ENCODE peak calls at places on chromosomes 2 and 18, in eight cellular contexts. K, V, S, J, R, U, C and X are unnamed samples.

GRCh38 chr2:214902273-214902672 is 92.8 kb upstream of the BARD1 start:
- DNase-seq in K (no peak), J (no peak), V (no peak), S (no peak), U (no peak), C (no peak), R (no peak), X (no peak)

GRCh38 chr2:236665572-236666118 is 96.0 kb downstream of the ACKR3 start:
- DNase-seq in S (no peak), R (no peak), K (no peak), U (no peak), C (peak), J (no peak), V (no peak), X (no peak)

GRCh38 chr2:97713296-97714083 is at the start of gene ZAP70:
- DNase-seq in U (peak), S (no peak), K (no peak), J (no peak), V (no peak), R (peak), C (no peak), X (peak)

GRCh38 chr18:2240311-2240705 is 331.0 kb downstream of the METTL4 start:
- DNase-seq in J (no peak), R (no peak), C (no peak), V (peak), S (no peak), U (no peak), K (peak), X (no peak)

GRCh38 chr2:219434468-219434717 is 250 bp upstream of the SPEG start:
- DNase-seq in J (no peak), V (no peak), C (no peak), S (no peak), K (no peak), U (no peak), R (no peak), X (no peak)

GRCh38 chr2:233470839-233471238 is 95.7 kb downstream of the USP40 start:
- DNase-seq in U (no peak), R (no peak), J (no peak), S (no peak), K (no peak), C (no peak), V (no peak), X (no peak)

GRCh38 chr2:178860551-178860950 is 53.3 kb upstream of the TTN start:
- DNase-seq in S (no peak), V (no peak), K (peak), R (no peak), U (no peak), J (no peak), C (no peak), X (no peak)

GRCh38 chr2:195666113-195666712 is 9.2 kb downstream of the SLC39A10 start:
- DNase-seq in S (no peak), C (no peak), J (no peak), U (no peak), V (no peak), R (no peak), K (no peak), X (no peak)

GRCh38 chr18:77147418-77147852 is 14.9 kb upstream of the MBP start:
- DNase-seq in R (no peak), J (no peak), K (peak), C (peak), S (no peak), U (peak), V (no peak), X (no peak)

GRCh38 chr18:3345885-3346284 is 84.0 kb downstream of the MYL12B start:
- DNase-seq in J (peak), C (no peak), R (no peak), S (no peak), U (no peak), K (peak), V (no peak), X (no peak)

GRCh38 chr18:1797265-1797664 is 774.0 kb downstream of the METTL4 start:
- DNase-seq in R (no peak), V (no peak), K (no peak), C (no peak), U (no peak), J (no peak), S (no peak), X (no peak)

GRCh38 chr2:227052879-227053278 is 111.1 kb downstream of the COL4A4 start:
- DNase-seq in R (no peak), S (peak), U (no peak), K (no peak), C (no peak), V (no peak), J (no peak), X (no peak)

GRCh38 chr2:149490296-149490695 is 97.3 kb downstream of the MMADHC start:
- DNase-seq in V (no peak), R (no peak), C (peak), S (no peak), K (no peak), U (no peak), J (no peak), X (no peak)

GRCh38 chr2:168671932-168672331 is 130.5 kb upstream of the NOSTRIN start:
- DNase-seq in U (no peak), R (no peak), S (no peak), J (peak), C (no peak), K (peak), V (no peak), X (no peak)

GRCh38 chr18:75132471-75132870 is 76.5 kb downstream of the PTGR3 start:
- DNase-seq in K (no peak), J (no peak), U (no peak), C (no peak), S (no peak), R (no peak), V (no peak), X (no peak)

GRCh38 chr2:52880872-52881271 is 886.7 kb upstream of the CHAC2 start:
- DNase-seq in K (no peak), J (no peak), R (no peak), S (no peak), U (no peak), C (no peak), V (no peak), X (no peak)

GRCh38 chr2:76050196-76050595 is 339.5 kb upstream of the GCFC2 start:
- DNase-seq in R (no peak), J (no peak), K (no peak), S (no peak), U (no peak), C (no peak), V (no peak), X (no peak)

GRCh38 chr2:141455211-141455826 is 675.5 kb downstream of the LRP1B start:
- DNase-seq in R (no peak), J (no peak), K (no peak), U (no peak), S (no peak), C (no peak), V (no peak), X (no peak)

GRCh38 chr2:204049635-204050034 is 113.1 kb downstream of the ICOS start:
- DNase-seq in J (no peak), K (no peak), V (no peak), S (no peak), U (no peak), R (no peak), C (no peak), X (peak)

GRCh38 chr2:57490746-57491145 is 555.9 kb upstream of the VRK2 start:
- DNase-seq in U (no peak), R (no peak), J (no peak), C (no peak), S (no peak), V (no peak), K (no peak), X (no peak)

GRCh38 chr2:178425255-178425827 is 25.6 kb downstream of the PRKRA start:
- DNase-seq in C (no peak), U (no peak), J (no peak), V (no peak), K (no peak), R (no peak), S (no peak), X (no peak)

GRCh38 chr2:37119182-37119581 is 34.9 kb downstream of the GPATCH11 start:
- DNase-seq in S (no peak), U (no peak), J (no peak), V (no peak), C (peak), K (no peak), R (no peak), X (no peak)

GRCh38 chr2:171522057-171522803 is at the start of gene CYBRD1:
- DNase-seq in K (peak), C (peak), S (no peak), R (no peak), U (peak), V (peak), J (peak), X (peak)

GRCh38 chr2:11993749-11994148 is 247.3 kb downstream of the LPIN1 start:
- DNase-seq in S (no peak), K (no peak), J (no peak), U (no peak), V (no peak), R (no peak), C (no peak), X (no peak)

GRCh38 chr2:84458436-84459027 is 548 bp downstream of the SUCLG1 start:
- DNase-seq in C (peak), K (no peak), S (no peak), U (no peak), J (no peak), R (peak), V (no peak), X (peak)

GRCh38 chr18:67980241-67980640 is 463.7 kb upstream of the DSEL start:
- DNase-seq in K (no peak), S (no peak), R (no peak), U (no peak), C (no peak), V (no peak), J (no peak), X (no peak)

GRCh38 chr2:159615187-159615935 is 987 bp downstream of the BAZ2B start:
- DNase-seq in S (peak), V (peak), K (peak), U (peak), C (peak), J (peak), R (peak), X (peak)

GRCh38 chr18:25974630-25975077 is 115.8 kb downstream of the SS18 start:
- DNase-seq in K (no peak), S (no peak), U (no peak), C (no peak), R (no peak), J (no peak), V (no peak), X (no peak)

GRCh38 chr18:58268849-58269248 is 224.8 kb downstream of the NEDD4L start:
- DNase-seq in S (no peak), J (no peak), R (no peak), K (peak), V (no peak), U (no peak), C (peak), X (no peak)

GRCh38 chr2:217622205-217622621 is 380.6 kb downstream of the TNS1 start:
- DNase-seq in S (peak), C (peak), U (no peak), K (no peak), V (no peak), J (peak), R (no peak), X (no peak)

GRCh38 chr2:205079173-205079572 is 533.9 kb downstream of the PARD3B start:
- DNase-seq in K (no peak), J (no peak), R (no peak), V (no peak), S (no peak), C (no peak), U (no peak), X (no peak)

GRCh38 chr18:78319934-78320333 is 659.7 kb upstream of the SALL3 start:
- DNase-seq in S (no peak), U (no peak), J (no peak), R (no peak), V (no peak), C (no peak), K (no peak), X (no peak)

GRCh38 chr2:9972621-9973445 is 21.3 kb downstream of the GRHL1 start:
- DNase-seq in K (peak), R (no peak), S (no peak), U (no peak), V (no peak), J (peak), C (peak), X (no peak)

GRCh38 chr2:161594445-161594844 is 29.8 kb upstream of the SLC4A10 start:
- DNase-seq in C (no peak), S (no peak), K (no peak), R (no peak), U (no peak), V (no peak), J (no peak), X (no peak)

GRCh38 chr2:10256031-10256524 is 46.6 kb upstream of the HPCAL1 start:
- DNase-seq in S (no peak), V (no peak), J (no peak), R (no peak), C (no peak), U (no peak), K (no peak), X (no peak)

GRCh38 chr2:85433511-85434089 is 15.1 kb downstream of the SH2D6 start:
- DNase-seq in C (peak), U (no peak), S (peak), V (peak), J (peak), K (peak), R (no peak), X (no peak)

GRCh38 chr2:137659616-137660015 is 304.7 kb upstream of the HNMT start:
- DNase-seq in R (no peak), V (no peak), J (no peak), S (peak), U (no peak), C (peak), K (no peak), X (no peak)

GRCh38 chr18:60894254-60894945 is 438.8 kb upstream of the CDH20 start:
- DNase-seq in U (no peak), C (no peak), K (peak), J (no peak), R (no peak), S (no peak), V (no peak), X (no peak)